ENCODE peak calls at places on chromosomes 16 and 17, in six cellular contexts. One of them, this sample, is unnamed.

GRCh38 chr17:20116683-20117309 is 107.6 kb downstream of the SPECC1 start:
- DNase-seq in stimulated activated CD4-positive, alpha-beta T cell treated with anti-CD3 and anti-CD28 coated beads, Interleukin-1b, Interleukin-23, amount 100 ng/mL, for 4 hours: peak; percentile 46
- DNase-seq in NCI-H1092 treated with DMSO at 0.1 percent for 48 hours: peak; percentile 22
- DNase-seq in NCI-H460: peak; percentile 57
- DNase-seq in NCI-H510A treated with DMSO at 0.1 percent for 48 hours: peak; percentile 63
- DNase-seq in NCI-H524 treated with DMSO at 0.1 percent for 48 hours: no peak
- DNase-seq in this sample: peak; percentile 63

GRCh38 chr16:66459878-66460277 is 32.8 kb downstream of the BEAN1 start:
- DNase-seq in NCI-H510A treated with DMSO at 0.1 percent for 48 hours: no peak
- DNase-seq in NCI-H524 treated with DMSO at 0.1 percent for 48 hours: no peak
- DNase-seq in stimulated activated CD4-positive, alpha-beta T cell treated with anti-CD3 and anti-CD28 coated beads, Interleukin-1b, Interleukin-23, amount 100 ng/mL, for 4 hours: no peak
- DNase-seq in NCI-H460: no peak
- DNase-seq in NCI-H1092 treated with DMSO at 0.1 percent for 48 hours: no peak
- DNase-seq in this sample: no peak

GRCh38 chr16:53664724-53665345 is 38.8 kb downstream of the RPGRIP1L start:
- DNase-seq in NCI-H510A treated with DMSO at 0.1 percent for 48 hours: no peak
- DNase-seq in stimulated activated CD4-positive, alpha-beta T cell treated with anti-CD3 and anti-CD28 coated beads, Interleukin-1b, Interleukin-23, amount 100 ng/mL, for 4 hours: no peak
- DNase-seq in NCI-H1092 treated with DMSO at 0.1 percent for 48 hours: no peak
- DNase-seq in NCI-H524 treated with DMSO at 0.1 percent for 48 hours: no peak
- DNase-seq in NCI-H460: no peak
- DNase-seq in this sample: no peak

GRCh38 chr17:36610472-36610871 is 9.1 kb downstream of the MRM1 start:
- DNase-seq in NCI-H460: no peak
- DNase-seq in NCI-H510A treated with DMSO at 0.1 percent for 48 hours: no peak
- DNase-seq in stimulated activated CD4-positive, alpha-beta T cell treated with anti-CD3 and anti-CD28 coated beads, Interleukin-1b, Interleukin-23, amount 100 ng/mL, for 4 hours: no peak
- DNase-seq in NCI-H1092 treated with DMSO at 0.1 percent for 48 hours: no peak
- DNase-seq in NCI-H524 treated with DMSO at 0.1 percent for 48 hours: no peak
- DNase-seq in this sample: no peak

GRCh38 chr17:35127751-35128514 is 6.5 kb downstream of the FNDC8 start:
- DNase-seq in NCI-H460: no peak
- DNase-seq in stimulated activated CD4-positive, alpha-beta T cell treated with anti-CD3 and anti-CD28 coated beads, Interleukin-1b, Interleukin-23, amount 100 ng/mL, for 4 hours: no peak
- DNase-seq in NCI-H1092 treated with DMSO at 0.1 percent for 48 hours: no peak
- DNase-seq in NCI-H524 treated with DMSO at 0.1 percent for 48 hours: no peak
- DNase-seq in NCI-H510A treated with DMSO at 0.1 percent for 48 hours: no peak
- DNase-seq in this sample: no peak

GRCh38 chr16:75244844-75245758 is 6.3 kb downstream of the BCAR1 start:
- DNase-seq in NCI-H460: no peak
- DNase-seq in NCI-H510A treated with DMSO at 0.1 percent for 48 hours: no peak
- DNase-seq in NCI-H1092 treated with DMSO at 0.1 percent for 48 hours: no peak
- DNase-seq in NCI-H524 treated with DMSO at 0.1 percent for 48 hours: no peak
- DNase-seq in stimulated activated CD4-positive, alpha-beta T cell treated with anti-CD3 and anti-CD28 coated beads, Interleukin-1b, Interleukin-23, amount 100 ng/mL, for 4 hours: no peak
- DNase-seq in this sample: peak; percentile 97

GRCh38 chr17:63150994-63151464 is 185.0 kb downstream of the TANC2 start:
- DNase-seq in NCI-H460: no peak
- DNase-seq in stimulated activated CD4-positive, alpha-beta T cell treated with anti-CD3 and anti-CD28 coated beads, Interleukin-1b, Interleukin-23, amount 100 ng/mL, for 4 hours: no peak
- DNase-seq in NCI-H524 treated with DMSO at 0.1 percent for 48 hours: peak; percentile 94
- DNase-seq in NCI-H1092 treated with DMSO at 0.1 percent for 48 hours: peak; percentile 84
- DNase-seq in NCI-H510A treated with DMSO at 0.1 percent for 48 hours: no peak
- DNase-seq in this sample: no peak

GRCh38 chr16:55955845-55956244 is 80.7 kb upstream of the CES5A start:
- DNase-seq in stimulated activated CD4-positive, alpha-beta T cell treated with anti-CD3 and anti-CD28 coated beads, Interleukin-1b, Interleukin-23, amount 100 ng/mL, for 4 hours: no peak
- DNase-seq in NCI-H510A treated with DMSO at 0.1 percent for 48 hours: no peak
- DNase-seq in NCI-H460: no peak
- DNase-seq in NCI-H524 treated with DMSO at 0.1 percent for 48 hours: peak; percentile 21
- DNase-seq in NCI-H1092 treated with DMSO at 0.1 percent for 48 hours: no peak
- DNase-seq in this sample: no peak

GRCh38 chr17:45096141-45096540 is 35.0 kb downstream of the NMT1 start:
- DNase-seq in NCI-H510A treated with DMSO at 0.1 percent for 48 hours: peak; percentile 8
- DNase-seq in NCI-H460: no peak
- DNase-seq in NCI-H524 treated with DMSO at 0.1 percent for 48 hours: no peak
- DNase-seq in NCI-H1092 treated with DMSO at 0.1 percent for 48 hours: no peak
- DNase-seq in stimulated activated CD4-positive, alpha-beta T cell treated with anti-CD3 and anti-CD28 coated beads, Interleukin-1b, Interleukin-23, amount 100 ng/mL, for 4 hours: no peak
- DNase-seq in this sample: peak; percentile 56

GRCh38 chr16:23365602-23366240 is 63.6 kb downstream of the SCNN1B start:
- DNase-seq in NCI-H1092 treated with DMSO at 0.1 percent for 48 hours: no peak
- DNase-seq in NCI-H460: no peak
- DNase-seq in NCI-H524 treated with DMSO at 0.1 percent for 48 hours: no peak
- DNase-seq in stimulated activated CD4-positive, alpha-beta T cell treated with anti-CD3 and anti-CD28 coated beads, Interleukin-1b, Interleukin-23, amount 100 ng/mL, for 4 hours: no peak
- DNase-seq in NCI-H510A treated with DMSO at 0.1 percent for 48 hours: no peak
- DNase-seq in this sample: no peak

GRCh38 chr16:9845661-9846361 is 336.4 kb downstream of the GRIN2A start:
- DNase-seq in stimulated activated CD4-positive, alpha-beta T cell treated with anti-CD3 and anti-CD28 coated beads, Interleukin-1b, Interleukin-23, amount 100 ng/mL, for 4 hours: no peak
- DNase-seq in NCI-H1092 treated with DMSO at 0.1 percent for 48 hours: no peak
- DNase-seq in NCI-H510A treated with DMSO at 0.1 percent for 48 hours: no peak
- DNase-seq in NCI-H524 treated with DMSO at 0.1 percent for 48 hours: no peak
- DNase-seq in NCI-H460: no peak
- DNase-seq in this sample: peak; percentile 26

GRCh38 chr17:4658478-4659305 is 17.2 kb upstream of the ALOX15 start:
- DNase-seq in NCI-H1092 treated with DMSO at 0.1 percent for 48 hours: no peak
- DNase-seq in NCI-H510A treated with DMSO at 0.1 percent for 48 hours: no peak
- DNase-seq in NCI-H460: no peak
- DNase-seq in stimulated activated CD4-positive, alpha-beta T cell treated with anti-CD3 and anti-CD28 coated beads, Interleukin-1b, Interleukin-23, amount 100 ng/mL, for 4 hours: peak; percentile 8
- DNase-seq in NCI-H524 treated with DMSO at 0.1 percent for 48 hours: no peak
- DNase-seq in this sample: peak; percentile 69

GRCh38 chr17:40071720-40072480 is 9.1 kb downstream of the THRA start:
- DNase-seq in NCI-H524 treated with DMSO at 0.1 percent for 48 hours: peak; percentile 34
- DNase-seq in NCI-H510A treated with DMSO at 0.1 percent for 48 hours: peak; percentile 89
- DNase-seq in NCI-H1092 treated with DMSO at 0.1 percent for 48 hours: peak; percentile 96
- DNase-seq in NCI-H460: peak; percentile 26
- DNase-seq in stimulated activated CD4-positive, alpha-beta T cell treated with anti-CD3 and anti-CD28 coated beads, Interleukin-1b, Interleukin-23, amount 100 ng/mL, for 4 hours: no peak
- DNase-seq in this sample: no peak

GRCh38 chr16:57639172-57639571 is 10.7 kb downstream of the ADGRG1 start:
- DNase-seq in NCI-H1092 treated with DMSO at 0.1 percent for 48 hours: peak; percentile 92
- DNase-seq in NCI-H460: no peak
- DNase-seq in NCI-H524 treated with DMSO at 0.1 percent for 48 hours: peak; percentile 49
- DNase-seq in NCI-H510A treated with DMSO at 0.1 percent for 48 hours: peak; percentile 29
- DNase-seq in stimulated activated CD4-positive, alpha-beta T cell treated with anti-CD3 and anti-CD28 coated beads, Interleukin-1b, Interleukin-23, amount 100 ng/mL, for 4 hours: no peak
- DNase-seq in this sample: no peak

GRCh38 chr17:41329279-41329925 is 13.9 kb upstream of the KRTAP17-1 start:
- DNase-seq in NCI-H524 treated with DMSO at 0.1 percent for 48 hours: no peak
- DNase-seq in NCI-H460: peak; percentile 40
- DNase-seq in stimulated activated CD4-positive, alpha-beta T cell treated with anti-CD3 and anti-CD28 coated beads, Interleukin-1b, Interleukin-23, amount 100 ng/mL, for 4 hours: no peak
- DNase-seq in NCI-H1092 treated with DMSO at 0.1 percent for 48 hours: peak; percentile 26
- DNase-seq in NCI-H510A treated with DMSO at 0.1 percent for 48 hours: peak; percentile 46
- DNase-seq in this sample: peak; percentile 75

GRCh38 chr17:7806592-7806991 is 27.4 kb upstream of the KDM6B start:
- DNase-seq in NCI-H1092 treated with DMSO at 0.1 percent for 48 hours: no peak
- DNase-seq in NCI-H460: no peak
- DNase-seq in NCI-H510A treated with DMSO at 0.1 percent for 48 hours: no peak
- DNase-seq in NCI-H524 treated with DMSO at 0.1 percent for 48 hours: no peak
- DNase-seq in stimulated activated CD4-positive, alpha-beta T cell treated with anti-CD3 and anti-CD28 coated beads, Interleukin-1b, Interleukin-23, amount 100 ng/mL, for 4 hours: no peak
- DNase-seq in this sample: no peak

GRCh38 chr17:73705594-73705993 is 61.3 kb upstream of the SDK2 start:
- DNase-seq in NCI-H524 treated with DMSO at 0.1 percent for 48 hours: no peak
- DNase-seq in NCI-H460: no peak
- DNase-seq in NCI-H510A treated with DMSO at 0.1 percent for 48 hours: no peak
- DNase-seq in NCI-H1092 treated with DMSO at 0.1 percent for 48 hours: no peak
- DNase-seq in stimulated activated CD4-positive, alpha-beta T cell treated with anti-CD3 and anti-CD28 coated beads, Interleukin-1b, Interleukin-23, amount 100 ng/mL, for 4 hours: no peak
- DNase-seq in this sample: peak; percentile 42

GRCh38 chr17:2034806-2035548 is 5.0 kb downstream of the DPH1 start:
- DNase-seq in stimulated activated CD4-positive, alpha-beta T cell treated with anti-CD3 and anti-CD28 coated beads, Interleukin-1b, Interleukin-23, amount 100 ng/mL, for 4 hours: no peak
- DNase-seq in NCI-H510A treated with DMSO at 0.1 percent for 48 hours: no peak
- DNase-seq in NCI-H524 treated with DMSO at 0.1 percent for 48 hours: no peak
- DNase-seq in NCI-H460: no peak
- DNase-seq in NCI-H1092 treated with DMSO at 0.1 percent for 48 hours: no peak
- DNase-seq in this sample: no peak

GRCh38 chr17:75734674-75735294 is 13.5 kb downstream of the ITGB4 start:
- DNase-seq in NCI-H1092 treated with DMSO at 0.1 percent for 48 hours: no peak
- DNase-seq in NCI-H460: no peak
- DNase-seq in NCI-H524 treated with DMSO at 0.1 percent for 48 hours: no peak
- DNase-seq in NCI-H510A treated with DMSO at 0.1 percent for 48 hours: no peak
- DNase-seq in stimulated activated CD4-positive, alpha-beta T cell treated with anti-CD3 and anti-CD28 coated beads, Interleukin-1b, Interleukin-23, amount 100 ng/mL, for 4 hours: no peak
- DNase-seq in this sample: no peak

GRCh38 chr16:70298988-70299938 is at the start of gene DDX19B:
- DNase-seq in NCI-H510A treated with DMSO at 0.1 percent for 48 hours: peak; percentile 36
- DNase-seq in stimulated activated CD4-positive, alpha-beta T cell treated with anti-CD3 and anti-CD28 coated beads, Interleukin-1b, Interleukin-23, amount 100 ng/mL, for 4 hours: peak; percentile 34
- DNase-seq in NCI-H1092 treated with DMSO at 0.1 percent for 48 hours: peak; percentile 71
- DNase-seq in NCI-H524 treated with DMSO at 0.1 percent for 48 hours: peak; percentile 23
- DNase-seq in NCI-H460: peak; percentile 35
- DNase-seq in this sample: peak; percentile 35

GRCh38 chr17:21676281-21677111 is 15.8 kb upstream of the KCNJ18 start:
- DNase-seq in stimulated activated CD4-positive, alpha-beta T cell treated with anti-CD3 and anti-CD28 coated beads, Interleukin-1b, Interleukin-23, amount 100 ng/mL, for 4 hours: no peak
- DNase-seq in NCI-H510A treated with DMSO at 0.1 percent for 48 hours: no peak
- DNase-seq in NCI-H524 treated with DMSO at 0.1 percent for 48 hours: no peak
- DNase-seq in NCI-H1092 treated with DMSO at 0.1 percent for 48 hours: no peak
- DNase-seq in NCI-H460: no peak
- DNase-seq in this sample: no peak

GRCh38 chr17:79979841-79980215 is 55.8 kb downstream of the TBC1D16 start:
- DNase-seq in NCI-H460: no peak
- DNase-seq in NCI-H1092 treated with DMSO at 0.1 percent for 48 hours: no peak
- DNase-seq in NCI-H510A treated with DMSO at 0.1 percent for 48 hours: no peak
- DNase-seq in NCI-H524 treated with DMSO at 0.1 percent for 48 hours: no peak
- DNase-seq in stimulated activated CD4-positive, alpha-beta T cell treated with anti-CD3 and anti-CD28 coated beads, Interleukin-1b, Interleukin-23, amount 100 ng/mL, for 4 hours: no peak
- DNase-seq in this sample: no peak

GRCh38 chr17:12898110-12898509 is 108.8 kb downstream of the ARHGAP44 start:
- DNase-seq in NCI-H524 treated with DMSO at 0.1 percent for 48 hours: no peak
- DNase-seq in NCI-H510A treated with DMSO at 0.1 percent for 48 hours: no peak
- DNase-seq in NCI-H1092 treated with DMSO at 0.1 percent for 48 hours: no peak
- DNase-seq in NCI-H460: no peak
- DNase-seq in stimulated activated CD4-positive, alpha-beta T cell treated with anti-CD3 and anti-CD28 coated beads, Interleukin-1b, Interleukin-23, amount 100 ng/mL, for 4 hours: no peak
- DNase-seq in this sample: no peak

GRCh38 chr17:27495460-27495859 is 39.2 kb downstream of the KSR1 start:
- DNase-seq in NCI-H460: no peak
- DNase-seq in NCI-H524 treated with DMSO at 0.1 percent for 48 hours: no peak
- DNase-seq in NCI-H510A treated with DMSO at 0.1 percent for 48 hours: no peak
- DNase-seq in NCI-H1092 treated with DMSO at 0.1 percent for 48 hours: no peak
- DNase-seq in stimulated activated CD4-positive, alpha-beta T cell treated with anti-CD3 and anti-CD28 coated beads, Interleukin-1b, Interleukin-23, amount 100 ng/mL, for 4 hours: no peak
- DNase-seq in this sample: no peak

GRCh38 chr16:19432429-19432828 is 14.7 kb downstream of the TMC5 start:
- DNase-seq in NCI-H510A treated with DMSO at 0.1 percent for 48 hours: peak; percentile 100
- DNase-seq in stimulated activated CD4-positive, alpha-beta T cell treated with anti-CD3 and anti-CD28 coated beads, Interleukin-1b, Interleukin-23, amount 100 ng/mL, for 4 hours: no peak
- DNase-seq in NCI-H460: peak; percentile 21
- DNase-seq in NCI-H1092 treated with DMSO at 0.1 percent for 48 hours: peak; percentile 2
- DNase-seq in NCI-H524 treated with DMSO at 0.1 percent for 48 hours: no peak
- DNase-seq in this sample: no peak

GRCh38 chr16:17131351-17131750 is 339.4 kb downstream of the XYLT1 start:
- DNase-seq in NCI-H460: no peak
- DNase-seq in NCI-H1092 treated with DMSO at 0.1 percent for 48 hours: no peak
- DNase-seq in stimulated activated CD4-positive, alpha-beta T cell treated with anti-CD3 and anti-CD28 coated beads, Interleukin-1b, Interleukin-23, amount 100 ng/mL, for 4 hours: no peak
- DNase-seq in NCI-H524 treated with DMSO at 0.1 percent for 48 hours: no peak
- DNase-seq in NCI-H510A treated with DMSO at 0.1 percent for 48 hours: no peak
- DNase-seq in this sample: no peak

GRCh38 chr17:17098426-17099035 is 56.3 kb downstream of the MPRIP start:
- DNase-seq in NCI-H460: no peak
- DNase-seq in NCI-H1092 treated with DMSO at 0.1 percent for 48 hours: no peak
- DNase-seq in NCI-H524 treated with DMSO at 0.1 percent for 48 hours: no peak
- DNase-seq in NCI-H510A treated with DMSO at 0.1 percent for 48 hours: no peak
- DNase-seq in stimulated activated CD4-positive, alpha-beta T cell treated with anti-CD3 and anti-CD28 coated beads, Interleukin-1b, Interleukin-23, amount 100 ng/mL, for 4 hours: no peak
- DNase-seq in this sample: no peak

GRCh38 chr16:86075488-86075785 is 176.5 kb downstream of the IRF8 start:
- DNase-seq in stimulated activated CD4-positive, alpha-beta T cell treated with anti-CD3 and anti-CD28 coated beads, Interleukin-1b, Interleukin-23, amount 100 ng/mL, for 4 hours: no peak
- DNase-seq in NCI-H510A treated with DMSO at 0.1 percent for 48 hours: no peak
- DNase-seq in NCI-H460: no peak
- DNase-seq in NCI-H1092 treated with DMSO at 0.1 percent for 48 hours: no peak
- DNase-seq in NCI-H524 treated with DMSO at 0.1 percent for 48 hours: no peak
- DNase-seq in this sample: no peak

GRCh38 chr17:5705081-5705875 is 121.0 kb upstream of the NLRP1 start:
- DNase-seq in NCI-H510A treated with DMSO at 0.1 percent for 48 hours: no peak
- DNase-seq in NCI-H524 treated with DMSO at 0.1 percent for 48 hours: no peak
- DNase-seq in NCI-H1092 treated with DMSO at 0.1 percent for 48 hours: no peak
- DNase-seq in NCI-H460: no peak
- DNase-seq in stimulated activated CD4-positive, alpha-beta T cell treated with anti-CD3 and anti-CD28 coated beads, Interleukin-1b, Interleukin-23, amount 100 ng/mL, for 4 hours: no peak
- DNase-seq in this sample: no peak

GRCh38 chr17:74924250-74924948 is at the start of gene OTOP2:
- DNase-seq in NCI-H1092 treated with DMSO at 0.1 percent for 48 hours: no peak
- DNase-seq in NCI-H510A treated with DMSO at 0.1 percent for 48 hours: no peak
- DNase-seq in stimulated activated CD4-positive, alpha-beta T cell treated with anti-CD3 and anti-CD28 coated beads, Interleukin-1b, Interleukin-23, amount 100 ng/mL, for 4 hours: no peak
- DNase-seq in NCI-H524 treated with DMSO at 0.1 percent for 48 hours: no peak
- DNase-seq in NCI-H460: no peak
- DNase-seq in this sample: no peak

GRCh38 chr16:11547517-11547916 is 39.2 kb downstream of the LITAF start:
- DNase-seq in NCI-H460: no peak
- DNase-seq in stimulated activated CD4-positive, alpha-beta T cell treated with anti-CD3 and anti-CD28 coated beads, Interleukin-1b, Interleukin-23, amount 100 ng/mL, for 4 hours: no peak
- DNase-seq in NCI-H1092 treated with DMSO at 0.1 percent for 48 hours: no peak
- DNase-seq in NCI-H510A treated with DMSO at 0.1 percent for 48 hours: no peak
- DNase-seq in NCI-H524 treated with DMSO at 0.1 percent for 48 hours: no peak
- DNase-seq in this sample: no peak

GRCh38 chr17:17783825-17784598 is 52.8 kb downstream of the SREBF1 start:
- DNase-seq in NCI-H1092 treated with DMSO at 0.1 percent for 48 hours: peak; percentile 70
- DNase-seq in NCI-H510A treated with DMSO at 0.1 percent for 48 hours: no peak
- DNase-seq in stimulated activated CD4-positive, alpha-beta T cell treated with anti-CD3 and anti-CD28 coated beads, Interleukin-1b, Interleukin-23, amount 100 ng/mL, for 4 hours: no peak
- DNase-seq in NCI-H524 treated with DMSO at 0.1 percent for 48 hours: peak; percentile 62
- DNase-seq in NCI-H460: no peak
- DNase-seq in this sample: no peak

GRCh38 chr17:76123749-76124581 is 17.1 kb downstream of the FOXJ1 start:
- DNase-seq in NCI-H524 treated with DMSO at 0.1 percent for 48 hours: no peak
- DNase-seq in NCI-H510A treated with DMSO at 0.1 percent for 48 hours: no peak
- DNase-seq in NCI-H1092 treated with DMSO at 0.1 percent for 48 hours: no peak
- DNase-seq in stimulated activated CD4-positive, alpha-beta T cell treated with anti-CD3 and anti-CD28 coated beads, Interleukin-1b, Interleukin-23, amount 100 ng/mL, for 4 hours: no peak
- DNase-seq in NCI-H460: no peak
- DNase-seq in this sample: no peak

GRCh38 chr17:29911641-29912177 is 18.3 kb downstream of the SSH2 start:
- DNase-seq in NCI-H510A treated with DMSO at 0.1 percent for 48 hours: no peak
- DNase-seq in NCI-H460: no peak
- DNase-seq in NCI-H1092 treated with DMSO at 0.1 percent for 48 hours: no peak
- DNase-seq in stimulated activated CD4-positive, alpha-beta T cell treated with anti-CD3 and anti-CD28 coated beads, Interleukin-1b, Interleukin-23, amount 100 ng/mL, for 4 hours: no peak
- DNase-seq in NCI-H524 treated with DMSO at 0.1 percent for 48 hours: no peak
- DNase-seq in this sample: no peak